ENCODE peak calls at places on chromosomes 2 and 18, in seven cellular contexts. A is adrenal gland; D is choroid plexus epithelial cell; T is CD8-positive, alpha-beta T cell; L is fibroblast of mammary gland; R is stomach; U is substantia nigra. O is an unnamed sample.
A peak's percentile ranks its signal among the peaks of the same experiment; 100 is the strongest.

GRCh38 chr2:234974501-234975385 is 22.9 kb downstream of the SH3BP4 start:
- DNase-seq in A (no peak), D (peak; percentile 81), T (no peak), L (peak; percentile 48), R (peak; percentile 63), U (no peak), O (peak; percentile 51)

GRCh38 chr2:86223682-86224560 is 24.7 kb downstream of the MRPL35 start:
- DNase-seq in A (peak; percentile 29), D (peak; percentile 35), T (no peak), L (peak; percentile 52), R (no peak), U (no peak), O (peak; percentile 6)

GRCh38 chr18:63022429-63023022 is 297.0 kb downstream of the BCL2 start:
- DNase-seq in A (no peak), D (no peak), T (no peak), L (no peak), R (no peak), U (no peak), O (no peak)

GRCh38 chr2:120539937-120540718 is 194.2 kb downstream of the INHBB start:
- DNase-seq in A (peak; percentile 84), D (peak; percentile 98), T (no peak), L (peak; percentile 95), R (no peak), U (no peak), O (peak; percentile 91)

GRCh38 chr2:207930747-207931146 is 94.6 kb downstream of the PLEKHM3 start:
- DNase-seq in A (peak; percentile 30), D (no peak), T (no peak), L (no peak), R (peak; percentile 60), U (no peak), O (no peak)

GRCh38 chr2:165462433-165462832 is 7.1 kb upstream of the CSRNP3 start:
- DNase-seq in A (no peak), D (no peak), T (no peak), L (no peak), R (no peak), U (no peak), O (no peak)

GRCh38 chr18:57947117-57947516 is 96.9 kb upstream of the NEDD4L start:
- DNase-seq in A (no peak), D (no peak), T (no peak), L (no peak), R (no peak), U (no peak), O (no peak)

GRCh38 chr2:224217962-224218347 is 178.9 kb upstream of the SERPINE2 start:
- DNase-seq in A (peak; percentile 26), D (peak; percentile 87), T (no peak), L (peak; percentile 96), R (no peak), U (no peak), O (peak; percentile 51)

GRCh38 chr18:77209587-77209986 is 40.1 kb upstream of the GALR1 start:
- DNase-seq in A (no peak), D (peak; percentile 74), T (no peak), L (peak; percentile 83), R (no peak), U (no peak), O (peak; percentile 64)

GRCh38 chr18:51614033-51614432 is 416.6 kb upstream of the MEX3C start:
- DNase-seq in A (peak; percentile 80), D (peak; percentile 68), T (no peak), L (peak; percentile 1), R (no peak), U (no peak), O (peak; percentile 45)

GRCh38 chr18:62521588-62521987 is 1.2 kb upstream of the ZCCHC2 start:
- DNase-seq in A (no peak), D (peak; percentile 62), T (no peak), L (no peak), R (no peak), U (no peak), O (peak; percentile 80)

GRCh38 chr2:42979416-42979869 is 187.1 kb upstream of the HAAO start:
- DNase-seq in A (no peak), D (no peak), T (no peak), L (no peak), R (peak; percentile 72), U (no peak), O (no peak)

GRCh38 chr2:174025271-174026121 is 60.3 kb upstream of the SP3 start:
- DNase-seq in A (peak; percentile 59), D (peak; percentile 95), T (no peak), L (peak; percentile 99), R (peak; percentile 46), U (no peak), O (peak; percentile 100)

GRCh38 chr2:3001595-3002184 is 375.9 kb downstream of the EIPR1 start:
- DNase-seq in A (peak; percentile 54), D (peak; percentile 5), T (no peak), L (peak; percentile 11), R (no peak), U (peak; percentile 14), O (peak; percentile 1)

GRCh38 chr2:221808488-221808887 is 236.4 kb upstream of the EPHA4 start:
- DNase-seq in A (no peak), D (no peak), T (no peak), L (no peak), R (no peak), U (no peak), O (no peak)

GRCh38 chr2:193679850-193680249 is 1485.1 kb upstream of the TMEFF2 start:
- DNase-seq in A (no peak), D (peak; percentile 24), T (no peak), L (no peak), R (no peak), U (no peak), O (no peak)

GRCh38 chr2:197042613-197043248 is 116.2 kb upstream of the PGAP1 start:
- DNase-seq in A (no peak), D (no peak), T (no peak), L (no peak), R (no peak), U (no peak), O (no peak)

GRCh38 chr2:240435955-240436625 is 627 bp downstream of the GPC1 start:
- DNase-seq in A (peak; percentile 20), D (peak; percentile 25), T (peak; percentile 15), L (no peak), R (no peak), U (no peak), O (peak; percentile 33)

GRCh38 chr2:43038034-43038719 is 188.2 kb downstream of the ZFP36L2 start:
- DNase-seq in A (peak; percentile 42), D (no peak), T (no peak), L (no peak), R (no peak), U (no peak), O (peak; percentile 75)

GRCh38 chr2:8481463-8482009 is 200.3 kb upstream of the ID2 start:
- DNase-seq in A (no peak), D (no peak), T (no peak), L (no peak), R (no peak), U (no peak), O (no peak)

GRCh38 chr18:74522635-74523548 is 11.4 kb upstream of the CNDP1 start:
- DNase-seq in A (no peak), D (peak; percentile 25), T (no peak), L (no peak), R (peak; percentile 18), U (no peak), O (peak; percentile 45)

GRCh38 chr2:16487686-16488085 is 177.9 kb downstream of the CYRIA start:
- DNase-seq in A (peak; percentile 43), D (peak; percentile 61), T (no peak), L (peak; percentile 52), R (peak; percentile 27), U (no peak), O (peak; percentile 30)

O was measured in fibroblast of villous mesenchyme.